ENCODE peak calls at places on chromosomes 13 and 19, in four cellular contexts. One of them, this sample, is unnamed.

GRCh38 chr13:84563611-84564010 is 681.3 kb upstream of the SLITRK1 start:
- DNase-seq in GM23248: no peak
- DNase-seq in CD8-positive, alpha-beta memory T cell: no peak
- DNase-seq in CD8-positive, alpha-beta T cell: no peak
- DNase-seq in this sample: no peak

GRCh38 chr19:13207237-13208130 is 57.3 kb downstream of the IER2 start:
- DNase-seq in GM23248: peak
- DNase-seq in CD8-positive, alpha-beta memory T cell: no peak
- DNase-seq in CD8-positive, alpha-beta T cell: no peak
- DNase-seq in this sample: no peak

GRCh38 chr13:38046049-38046376 is 176.4 kb upstream of the TRPC4 start:
- DNase-seq in GM23248: no peak
- DNase-seq in CD8-positive, alpha-beta memory T cell: no peak
- DNase-seq in CD8-positive, alpha-beta T cell: no peak
- DNase-seq in this sample: no peak

GRCh38 chr19:56066152-56067023 is 54.7 kb downstream of the ZNF787 start:
- DNase-seq in GM23248: peak
- DNase-seq in CD8-positive, alpha-beta memory T cell: peak
- DNase-seq in CD8-positive, alpha-beta T cell: peak
- DNase-seq in this sample: peak

GRCh38 chr13:66886248-66886647 is 343.9 kb downstream of the PCDH9 start:
- DNase-seq in GM23248: no peak
- DNase-seq in CD8-positive, alpha-beta memory T cell: no peak
- DNase-seq in CD8-positive, alpha-beta T cell: no peak
- DNase-seq in this sample: no peak

GRCh38 chr13:39847336-39847735 is 191.9 kb downstream of the COG6 start:
- DNase-seq in GM23248: no peak
- DNase-seq in CD8-positive, alpha-beta memory T cell: no peak
- DNase-seq in CD8-positive, alpha-beta T cell: no peak
- DNase-seq in this sample: no peak

GRCh38 chr13:46211521-46212351 is at the start of gene LRRC63:
- DNase-seq in GM23248: peak
- DNase-seq in CD8-positive, alpha-beta memory T cell: peak
- DNase-seq in CD8-positive, alpha-beta T cell: peak
- DNase-seq in this sample: peak

GRCh38 chr13:45121421-45121820 is 1.1 kb downstream of the GTF2F2 start:
- DNase-seq in GM23248: peak
- DNase-seq in CD8-positive, alpha-beta memory T cell: no peak
- DNase-seq in CD8-positive, alpha-beta T cell: no peak
- DNase-seq in this sample: peak

GRCh38 chr19:41443813-41444455 is 978 bp downstream of the ERICH4 start:
- DNase-seq in GM23248: no peak
- DNase-seq in CD8-positive, alpha-beta memory T cell: no peak
- DNase-seq in CD8-positive, alpha-beta T cell: no peak
- DNase-seq in this sample: no peak

GRCh38 chr13:94947965-94948371 is 235.6 kb upstream of the SOX21 start:
- DNase-seq in GM23248: no peak
- DNase-seq in CD8-positive, alpha-beta memory T cell: no peak
- DNase-seq in CD8-positive, alpha-beta T cell: no peak
- DNase-seq in this sample: peak

GRCh38 chr13:67366533-67366932 is 136.4 kb upstream of the PCDH9 start:
- DNase-seq in GM23248: peak
- DNase-seq in CD8-positive, alpha-beta memory T cell: no peak
- DNase-seq in CD8-positive, alpha-beta T cell: no peak
- DNase-seq in this sample: peak

GRCh38 chr19:18776288-18776594 is 14.9 kb downstream of the COMP start:
- DNase-seq in GM23248: peak
- DNase-seq in CD8-positive, alpha-beta memory T cell: no peak
- DNase-seq in CD8-positive, alpha-beta T cell: no peak
- DNase-seq in this sample: no peak

GRCh38 chr19:35216833-35217707 is 11.5 kb downstream of the FAM187B start:
- DNase-seq in GM23248: no peak
- DNase-seq in CD8-positive, alpha-beta memory T cell: peak
- DNase-seq in CD8-positive, alpha-beta T cell: peak
- DNase-seq in this sample: no peak

GRCh38 chr19:18683955-18684641 is 618 bp downstream of the CRTC1 start:
- DNase-seq in GM23248: no peak
- DNase-seq in CD8-positive, alpha-beta memory T cell: no peak
- DNase-seq in CD8-positive, alpha-beta T cell: no peak
- DNase-seq in this sample: no peak

GRCh38 chr13:20017365-20017711 is 58.8 kb downstream of the ZMYM2 start:
- DNase-seq in GM23248: no peak
- DNase-seq in CD8-positive, alpha-beta memory T cell: no peak
- DNase-seq in CD8-positive, alpha-beta T cell: no peak
- DNase-seq in this sample: no peak

GRCh38 chr13:30576528-30576927 is 41.2 kb upstream of the USPL1 start:
- DNase-seq in GM23248: no peak
- DNase-seq in CD8-positive, alpha-beta memory T cell: peak
- DNase-seq in CD8-positive, alpha-beta T cell: peak
- DNase-seq in this sample: peak

GRCh38 chr19:48274938-48275337 is 5.1 kb downstream of the ZNF114 start:
- DNase-seq in GM23248: no peak
- DNase-seq in CD8-positive, alpha-beta memory T cell: no peak
- DNase-seq in CD8-positive, alpha-beta T cell: no peak
- DNase-seq in this sample: no peak

GRCh38 chr19:37817180-37817911 is 38.0 kb upstream of the ZNF573 start:
- DNase-seq in GM23248: peak
- DNase-seq in CD8-positive, alpha-beta memory T cell: peak
- DNase-seq in CD8-positive, alpha-beta T cell: peak
- DNase-seq in this sample: no peak

GRCh38 chr13:96822900-96823299 is 171.4 kb downstream of the OXGR1 start:
- DNase-seq in GM23248: peak
- DNase-seq in CD8-positive, alpha-beta memory T cell: no peak
- DNase-seq in CD8-positive, alpha-beta T cell: no peak
- DNase-seq in this sample: no peak

GRCh38 chr19:50516859-50517703 is 3.4 kb upstream of the ASPDH start:
- DNase-seq in GM23248: no peak
- DNase-seq in CD8-positive, alpha-beta memory T cell: no peak
- DNase-seq in CD8-positive, alpha-beta T cell: no peak
- DNase-seq in this sample: no peak

GRCh38 chr19:1862424-1863307 is 713 bp downstream of the KLF16 start:
- DNase-seq in GM23248: peak
- DNase-seq in CD8-positive, alpha-beta memory T cell: peak
- DNase-seq in CD8-positive, alpha-beta T cell: peak
- DNase-seq in this sample: no peak

GRCh38 chr19:37931941-37932655 is 25.1 kb downstream of the SIPA1L3 start:
- DNase-seq in GM23248: peak
- DNase-seq in CD8-positive, alpha-beta memory T cell: no peak
- DNase-seq in CD8-positive, alpha-beta T cell: no peak
- DNase-seq in this sample: no peak

GRCh38 chr13:72384879-72385278 is 342.6 kb downstream of the MZT1 start:
- DNase-seq in GM23248: no peak
- DNase-seq in CD8-positive, alpha-beta memory T cell: no peak
- DNase-seq in CD8-positive, alpha-beta T cell: no peak
- DNase-seq in this sample: no peak

GRCh38 chr13:36086117-36086516 is 45.1 kb downstream of the DCLK1 start:
- DNase-seq in GM23248: no peak
- DNase-seq in CD8-positive, alpha-beta memory T cell: no peak
- DNase-seq in CD8-positive, alpha-beta T cell: no peak
- DNase-seq in this sample: no peak

GRCh38 chr13:42494157-42494556 is 79.8 kb upstream of the TNFSF11 start:
- DNase-seq in GM23248: no peak
- DNase-seq in CD8-positive, alpha-beta memory T cell: no peak
- DNase-seq in CD8-positive, alpha-beta T cell: no peak
- DNase-seq in this sample: peak

GRCh38 chr13:93320942-93321341 is 94.3 kb downstream of the GPC6 start:
- DNase-seq in GM23248: peak
- DNase-seq in CD8-positive, alpha-beta memory T cell: no peak
- DNase-seq in CD8-positive, alpha-beta T cell: no peak
- DNase-seq in this sample: no peak

GRCh38 chr13:50616101-50616500 is 227.4 kb downstream of the DLEU7 start:
- DNase-seq in GM23248: peak
- DNase-seq in CD8-positive, alpha-beta memory T cell: no peak
- DNase-seq in CD8-positive, alpha-beta T cell: no peak
- DNase-seq in this sample: no peak

DNA sequence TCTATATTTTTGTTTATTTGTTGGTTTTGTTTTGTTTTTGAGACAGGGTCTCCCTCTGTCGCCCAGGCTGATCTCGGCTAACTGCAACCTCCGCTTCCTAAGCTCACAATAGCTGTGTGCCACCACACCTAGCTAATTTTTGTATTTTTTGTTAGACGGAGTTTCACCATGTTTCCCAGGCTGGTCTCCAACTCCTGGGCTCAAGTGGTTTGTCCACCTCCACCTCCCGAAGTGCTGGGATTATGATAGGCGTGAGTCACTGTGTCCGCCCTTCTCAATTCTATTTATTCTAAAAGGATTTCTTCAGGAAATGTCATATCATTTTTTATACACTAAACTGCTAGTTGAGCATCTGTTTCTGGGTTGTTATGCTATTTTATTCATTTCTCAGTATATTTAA is 1206.0 kb downstream of the OLFM4 start:
- DNase-seq in GM23248: no peak
- DNase-seq in CD8-positive, alpha-beta memory T cell: no peak
- DNase-seq in CD8-positive, alpha-beta T cell: no peak
- DNase-seq in this sample: no peak
- H3K4me3 ChIP-seq in GM23248: no peak
- H3K4me3 ChIP-seq in CD8-positive, alpha-beta memory T cell: no peak
- H3K4me3 ChIP-seq in CD8-positive, alpha-beta T cell: no peak
- H3K4me3 ChIP-seq in this sample: no peak

GRCh38 chr19:49338691-49339363 is 3.6 kb downstream of the CD37 start:
- DNase-seq in GM23248: peak
- DNase-seq in CD8-positive, alpha-beta memory T cell: no peak
- DNase-seq in CD8-positive, alpha-beta T cell: no peak
- DNase-seq in this sample: no peak
- H3K4me3 ChIP-seq in GM23248: peak
- H3K4me3 ChIP-seq in CD8-positive, alpha-beta memory T cell: no peak
- H3K4me3 ChIP-seq in CD8-positive, alpha-beta T cell: no peak
- H3K4me3 ChIP-seq in this sample: no peak

GRCh38 chr13:113449693-113450347 is 3.5 kb downstream of the ADPRHL1 start:
- DNase-seq in GM23248: no peak
- DNase-seq in CD8-positive, alpha-beta memory T cell: no peak
- DNase-seq in CD8-positive, alpha-beta T cell: no peak
- DNase-seq in this sample: no peak

GRCh38 chr13:113447596-113447995 is 5.7 kb downstream of the ADPRHL1 start:
- DNase-seq in GM23248: no peak
- DNase-seq in CD8-positive, alpha-beta memory T cell: no peak
- DNase-seq in CD8-positive, alpha-beta T cell: no peak
- DNase-seq in this sample: no peak

GRCh38 chr13:113448545-113448884 is 4.8 kb downstream of the ADPRHL1 start:
- DNase-seq in GM23248: no peak
- DNase-seq in CD8-positive, alpha-beta memory T cell: no peak
- DNase-seq in CD8-positive, alpha-beta T cell: no peak
- DNase-seq in this sample: no peak

GRCh38 chr13:113446488-113446854 is 6.8 kb downstream of the ADPRHL1 start:
- DNase-seq in GM23248: no peak
- DNase-seq in CD8-positive, alpha-beta memory T cell: no peak
- DNase-seq in CD8-positive, alpha-beta T cell: no peak
- DNase-seq in this sample: no peak

GRCh38 chr13:113448885-113449692 is 4.2 kb downstream of the ADPRHL1 start:
- DNase-seq in GM23248: peak
- DNase-seq in CD8-positive, alpha-beta memory T cell: peak
- DNase-seq in CD8-positive, alpha-beta T cell: peak
- DNase-seq in this sample: peak
- H3K4me3 ChIP-seq in GM23248: no peak
- H3K4me3 ChIP-seq in CD8-positive, alpha-beta memory T cell: no peak
- H3K4me3 ChIP-seq in CD8-positive, alpha-beta T cell: no peak
- H3K4me3 ChIP-seq in this sample: peak

DNA sequence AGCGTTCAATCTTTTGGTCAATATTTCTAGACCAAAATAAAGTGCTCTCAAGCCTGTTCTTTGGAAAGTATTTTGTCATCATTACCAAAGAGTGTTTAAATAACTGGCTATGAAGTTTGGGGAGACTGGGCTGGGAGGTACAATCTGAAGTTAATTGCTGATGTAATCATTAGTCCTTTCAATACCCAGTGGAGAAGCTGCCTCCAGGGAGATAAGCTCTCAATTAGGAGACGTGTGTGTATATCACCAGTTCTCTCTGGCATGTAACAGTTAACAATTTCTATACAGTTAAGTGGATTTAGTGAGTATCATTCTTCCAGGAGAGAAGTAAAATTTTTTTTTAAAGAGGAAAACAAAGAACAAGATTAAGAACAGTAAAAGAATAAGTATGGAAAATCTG is 1.4 kb downstream of the COL4A1 start:
- DNase-seq in GM23248: no peak
- DNase-seq in CD8-positive, alpha-beta memory T cell: no peak
- DNase-seq in CD8-positive, alpha-beta T cell: no peak
- DNase-seq in this sample: no peak
- H3K4me3 ChIP-seq in GM23248: peak
- H3K4me3 ChIP-seq in CD8-positive, alpha-beta memory T cell: no peak
- H3K4me3 ChIP-seq in CD8-positive, alpha-beta T cell: no peak
- H3K4me3 ChIP-seq in this sample: no peak

GRCh38 chr13:83557845-83558244 is 324.4 kb downstream of the SLITRK1 start:
- DNase-seq in GM23248: no peak
- DNase-seq in CD8-positive, alpha-beta memory T cell: no peak
- DNase-seq in CD8-positive, alpha-beta T cell: no peak
- DNase-seq in this sample: no peak
- H3K4me3 ChIP-seq in GM23248: no peak
- H3K4me3 ChIP-seq in CD8-positive, alpha-beta memory T cell: no peak
- H3K4me3 ChIP-seq in CD8-positive, alpha-beta T cell: no peak
- H3K4me3 ChIP-seq in this sample: no peak

DNA sequence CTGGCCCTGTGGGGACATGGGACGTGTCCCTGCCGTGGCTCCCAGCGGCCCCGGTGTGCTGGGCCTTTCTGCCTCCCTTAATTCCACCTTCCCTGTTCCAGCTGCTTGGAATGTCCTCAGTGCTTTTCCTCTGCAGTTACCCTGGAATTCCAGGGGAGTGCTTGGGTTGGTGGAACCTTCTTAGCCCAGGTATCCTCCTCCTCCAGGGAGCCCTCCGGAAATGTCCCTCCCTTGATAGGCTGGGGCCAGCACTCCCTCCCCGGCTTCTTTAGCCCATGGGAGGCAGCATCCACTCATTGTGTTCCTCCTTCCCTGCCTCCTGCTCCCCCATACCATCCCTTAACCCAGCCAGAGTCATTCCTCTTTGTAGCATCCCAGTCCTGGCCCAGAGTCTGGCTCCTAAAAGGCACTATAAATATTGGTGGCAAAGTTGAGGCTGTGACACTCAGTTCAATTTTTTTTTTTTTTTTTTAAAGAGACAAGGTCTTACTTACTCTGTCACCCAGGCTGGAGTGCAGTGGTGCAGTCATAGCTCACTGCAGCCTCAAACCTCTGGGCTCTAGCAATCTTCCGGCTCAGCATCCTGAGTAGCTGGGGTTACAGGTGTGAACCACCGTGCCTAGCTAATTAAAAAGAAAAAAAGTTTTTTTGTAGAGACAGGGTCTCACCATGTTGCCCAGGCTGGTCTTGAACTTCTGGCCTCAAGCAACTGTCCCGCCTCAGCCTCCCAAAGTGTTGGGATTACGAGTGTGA is 13.7 kb upstream of the SLC7A10 start:
- DNase-seq in GM23248: no peak
- DNase-seq in CD8-positive, alpha-beta memory T cell: no peak
- DNase-seq in CD8-positive, alpha-beta T cell: no peak
- DNase-seq in this sample: no peak
- H3K4me3 ChIP-seq in GM23248: no peak
- H3K4me3 ChIP-seq in CD8-positive, alpha-beta memory T cell: no peak
- H3K4me3 ChIP-seq in CD8-positive, alpha-beta T cell: no peak
- H3K4me3 ChIP-seq in this sample: no peak

GRCh38 chr19:7505682-7506384 is 10.1 kb upstream of the ZNF358 start:
- DNase-seq in GM23248: peak
- DNase-seq in CD8-positive, alpha-beta memory T cell: no peak
- DNase-seq in CD8-positive, alpha-beta T cell: no peak
- DNase-seq in this sample: no peak
- H3K4me3 ChIP-seq in GM23248: no peak
- H3K4me3 ChIP-seq in CD8-positive, alpha-beta memory T cell: no peak
- H3K4me3 ChIP-seq in CD8-positive, alpha-beta T cell: no peak
- H3K4me3 ChIP-seq in this sample: peak

This sample was measured in Jurkat, Clone E6-1.